ENCODE peak calls at places on chromosomes 4 and X, in eight cellular contexts. P, U, E, N, S, G, V and M are unnamed samples.

GRCh38 chr4:126405369-126405982 is 1090.7 kb downstream of the FAT4 start:
- DNase-seq in E (no peak), S (no peak), U (no peak), G (peak; percentile 40), V (no peak), P (no peak), N (no peak), M (no peak)

GRCh38 chr4:158836828-158837449 is 68.1 kb downstream of the FNIP2 start:
- DNase-seq in N (no peak), E (no peak), P (no peak), G (no peak), U (no peak), V (no peak), S (no peak), M (no peak)

GRCh38 chr4:5866841-5867782 is 25.8 kb downstream of the CRMP1 start:
- DNase-seq in U (no peak), G (no peak), S (no peak), N (no peak), P (no peak), E (no peak), V (no peak), M (no peak)

GRCh38 chr4:37765741-37766140 is 60.7 kb upstream of the PGM2 start:
- DNase-seq in N (no peak), V (peak; percentile 30), E (no peak), G (no peak), S (no peak), U (no peak), P (no peak), M (no peak)

GRCh38 chr4:61572160-61572559 is 372.0 kb downstream of the ADGRL3 start:
- DNase-seq in N (peak; percentile 18), V (no peak), E (no peak), P (no peak), S (no peak), U (no peak), G (peak; percentile 41), M (no peak)

GRCh38 chr4:1602621-1603412 is 81.3 kb downstream of the FAM53A start:
- DNase-seq in U (no peak), V (no peak), G (no peak), E (no peak), S (no peak), N (no peak), P (no peak), M (no peak)

GRCh38 chr4:42519803-42520417 is 122.6 kb downstream of the SHISA3 start:
- DNase-seq in S (no peak), P (peak; percentile 50), V (peak; percentile 76), N (peak; percentile 13), U (peak; percentile 23), G (peak; percentile 82), E (peak; percentile 36), M (peak; percentile 4)

GRCh38 chrX:13123857-13124345 is 79.5 kb upstream of the FAM9C start:
- DNase-seq in G (peak; percentile 59), N (no peak), V (no peak), P (no peak), U (no peak), E (no peak), S (no peak), M (peak; percentile 63)

GRCh38 chrX:119375561-119375960 is 23.6 kb upstream of the SLC25A43 start:
- DNase-seq in U (no peak), S (no peak), G (no peak), P (no peak), E (no peak), V (no peak), N (no peak), M (no peak)

GRCh38 chr4:125985856-125986255 is 671.1 kb downstream of the FAT4 start:
- DNase-seq in P (no peak), S (no peak), V (no peak), U (no peak), E (peak; percentile 72), N (no peak), G (no peak), M (no peak)

GRCh38 chrX:12447448-12448154 is 309.3 kb downstream of the FRMPD4 start:
- DNase-seq in G (peak; percentile 76), S (no peak), U (no peak), E (no peak), V (peak; percentile 43), P (no peak), N (peak; percentile 80), M (no peak)

GRCh38 chr4:132827522-132827921 is 321.6 kb upstream of the PCDH10 start:
- DNase-seq in N (no peak), E (no peak), G (no peak), V (no peak), U (no peak), S (no peak), P (no peak), M (no peak)

GRCh38 chr4:152965614-152966013 is 29.5 kb downstream of the FHDC1 start:
- DNase-seq in U (no peak), V (no peak), S (no peak), P (no peak), E (no peak), N (no peak), G (no peak), M (no peak)

GRCh38 chrX:137563681-137564651 is 2.0 kb upstream of the ZIC3 start:
- DNase-seq in U (no peak), S (no peak), P (no peak), N (no peak), G (no peak), V (no peak), E (peak; percentile 28), M (no peak)

GRCh38 chr4:168604496-168605373 is 107.9 kb downstream of the PALLD start:
- DNase-seq in N (peak; percentile 47), S (no peak), E (no peak), G (peak; percentile 86), V (peak; percentile 59), U (peak; percentile 65), P (no peak), M (no peak)

GRCh38 chr4:75985116-75985515 is 5.6 kb downstream of the SDAD1 start:
- DNase-seq in N (peak; percentile 91), G (peak; percentile 45), E (no peak), V (no peak), S (no peak), P (no peak), U (no peak), M (no peak)

GRCh38 chrX:42602136-42602535 is 175.8 kb downstream of the PPP1R2C start:
- DNase-seq in U (no peak), P (no peak), V (no peak), N (no peak), S (no peak), E (no peak), G (no peak), M (no peak)

GRCh38 chr4:97978791-97979488 is 164.3 kb downstream of the STPG2 start:
- DNase-seq in P (no peak), E (no peak), S (no peak), G (no peak), N (no peak), V (no peak), U (no peak), M (no peak)

GRCh38 chr4:154329939-154330338 is 161.7 kb downstream of the DCHS2 start:
- DNase-seq in E (no peak), N (peak; percentile 83), V (peak; percentile 40), G (peak; percentile 91), S (no peak), U (no peak), P (no peak), M (no peak)

GRCh38 chr4:8284391-8284790 is 14.8 kb downstream of the HTRA3 start:
- DNase-seq in S (no peak), V (no peak), E (no peak), N (no peak), P (no peak), G (no peak), U (no peak), M (no peak)